ENCODE peak calls at places on chromosomes 5 and 9, in four cellular contexts. Q, T, R and S are unnamed samples.
A peak's percentile ranks its signal among the peaks of the same experiment; 100 is the strongest.

GRCh38 chr9:103574056-103574455 is 520.1 kb upstream of the SMC2 start:
- DNase-seq in Q (no peak), T (no peak), R (no peak), S (no peak)

GRCh38 chr5:140806834-140807775 is at the start of gene PCDHA4:
- DNase-seq in Q (peak; percentile 13), T (no peak), R (peak; percentile 74), S (no peak)

GRCh38 chr5:66666778-66667177 is 70.6 kb downstream of the MAST4 start:
- DNase-seq in Q (no peak), T (peak; percentile 35), R (no peak), S (peak; percentile 29)

GRCh38 chr5:61472172-61472958 is 140.3 kb downstream of the ZSWIM6 start:
- DNase-seq in Q (no peak), T (no peak), R (no peak), S (no peak)

GRCh38 chr5:15933481-15934207 is 245.9 kb downstream of the MARCHF11 start:
- DNase-seq in Q (no peak), T (no peak), R (no peak), S (no peak)

GRCh38 chr5:115096034-115096769 is 73.5 kb downstream of the TRIM36 start:
- DNase-seq in Q (peak; percentile 11), T (no peak), R (no peak), S (no peak)

GRCh38 chr5:137617806-137618205 is 118.1 kb downstream of the KLHL3 start:
- DNase-seq in Q (peak; percentile 86), T (no peak), R (no peak), S (no peak)

GRCh38 chr5:74434124-74434899 is 206.2 kb downstream of the ENC1 start:
- DNase-seq in Q (no peak), T (no peak), R (no peak), S (no peak)

GRCh38 chr5:171418982-171419662 is at the start of gene FGF18:
- DNase-seq in Q (peak; percentile 74), T (peak; percentile 72), R (peak; percentile 79), S (peak; percentile 59)

GRCh38 chr9:136847065-136847826 is 2.0 kb upstream of the PHPT1 start:
- DNase-seq in Q (peak; percentile 66), T (peak; percentile 39), R (peak; percentile 85), S (peak; percentile 37)

GRCh38 chr9:37575921-37576721 is at the start of gene FBXO10:
- DNase-seq in Q (peak; percentile 73), T (peak; percentile 77), R (peak; percentile 30), S (peak; percentile 30)